ENCODE peak calls at places on chromosomes 1 and 21, in six cellular contexts. One of them, this sample, is unnamed.

GRCh38 chr1:163227126-163227525 is 24.4 kb upstream of the RGS5 start:
- DNase-seq in stimulated activated CD4-positive, alpha-beta T cell treated with anti-CD3 and anti-CD28 coated beads, Interleukin-2, amount 100 ng/mL, for 48 hours: no peak
- DNase-seq in fibroblast of lung: peak; percentile 7
- DNase-seq in activated T-cell treated with anti-CD3 and anti-CD28 coated beads, Interleukin-2, amount 50 U/mL, for 72 hours: no peak
- DNase-seq in EL: no peak
- DNase-seq in KG1: no peak
- DNase-seq in this sample: no peak

GRCh38 chr1:185483647-185484450 is 166.8 kb upstream of the IVNS1ABP start:
- DNase-seq in stimulated activated CD4-positive, alpha-beta T cell treated with anti-CD3 and anti-CD28 coated beads, Interleukin-2, amount 100 ng/mL, for 48 hours: no peak
- DNase-seq in fibroblast of lung: peak; percentile 43
- DNase-seq in activated T-cell treated with anti-CD3 and anti-CD28 coated beads, Interleukin-2, amount 50 U/mL, for 72 hours: no peak
- DNase-seq in EL: peak; percentile 74
- DNase-seq in KG1: no peak
- DNase-seq in this sample: peak; percentile 53

GRCh38 chr1:58573705-58574591 is 3.1 kb downstream of the TACSTD2 start:
- DNase-seq in stimulated activated CD4-positive, alpha-beta T cell treated with anti-CD3 and anti-CD28 coated beads, Interleukin-2, amount 100 ng/mL, for 48 hours: no peak
- DNase-seq in fibroblast of lung: no peak
- DNase-seq in activated T-cell treated with anti-CD3 and anti-CD28 coated beads, Interleukin-2, amount 50 U/mL, for 72 hours: peak; percentile 70
- DNase-seq in EL: no peak
- DNase-seq in KG1: no peak
- DNase-seq in this sample: no peak

GRCh38 chr1:168095476-168095875 is 41.3 kb downstream of the GPR161 start:
- DNase-seq in stimulated activated CD4-positive, alpha-beta T cell treated with anti-CD3 and anti-CD28 coated beads, Interleukin-2, amount 100 ng/mL, for 48 hours: no peak
- DNase-seq in fibroblast of lung: no peak
- DNase-seq in activated T-cell treated with anti-CD3 and anti-CD28 coated beads, Interleukin-2, amount 50 U/mL, for 72 hours: no peak
- DNase-seq in EL: no peak
- DNase-seq in KG1: no peak
- DNase-seq in this sample: no peak

GRCh38 chr1:32925360-32926142 is 24.4 kb upstream of the TMEM54 start:
- DNase-seq in stimulated activated CD4-positive, alpha-beta T cell treated with anti-CD3 and anti-CD28 coated beads, Interleukin-2, amount 100 ng/mL, for 48 hours: no peak
- DNase-seq in fibroblast of lung: peak; percentile 23
- DNase-seq in activated T-cell treated with anti-CD3 and anti-CD28 coated beads, Interleukin-2, amount 50 U/mL, for 72 hours: peak; percentile 39
- DNase-seq in EL: no peak
- DNase-seq in KG1: no peak
- DNase-seq in this sample: no peak

GRCh38 chr1:222301653-222302052 is 246.3 kb downstream of the HHIPL2 start:
- DNase-seq in stimulated activated CD4-positive, alpha-beta T cell treated with anti-CD3 and anti-CD28 coated beads, Interleukin-2, amount 100 ng/mL, for 48 hours: no peak
- DNase-seq in fibroblast of lung: no peak
- DNase-seq in activated T-cell treated with anti-CD3 and anti-CD28 coated beads, Interleukin-2, amount 50 U/mL, for 72 hours: no peak
- DNase-seq in EL: peak; percentile 39
- DNase-seq in KG1: no peak
- DNase-seq in this sample: no peak

GRCh38 chr1:207997486-207998268 is 86.8 kb upstream of the CD34 start:
- DNase-seq in stimulated activated CD4-positive, alpha-beta T cell treated with anti-CD3 and anti-CD28 coated beads, Interleukin-2, amount 100 ng/mL, for 48 hours: peak; percentile 47
- DNase-seq in fibroblast of lung: peak; percentile 75
- DNase-seq in activated T-cell treated with anti-CD3 and anti-CD28 coated beads, Interleukin-2, amount 50 U/mL, for 72 hours: peak; percentile 43
- DNase-seq in EL: peak; percentile 69
- DNase-seq in KG1: peak; percentile 5
- DNase-seq in this sample: peak; percentile 67

GRCh38 chr21:37787456-37787855 is 128.8 kb downstream of the KCNJ6 start:
- DNase-seq in stimulated activated CD4-positive, alpha-beta T cell treated with anti-CD3 and anti-CD28 coated beads, Interleukin-2, amount 100 ng/mL, for 48 hours: no peak
- DNase-seq in fibroblast of lung: peak; percentile 84
- DNase-seq in activated T-cell treated with anti-CD3 and anti-CD28 coated beads, Interleukin-2, amount 50 U/mL, for 72 hours: no peak
- DNase-seq in EL: peak; percentile 94
- DNase-seq in KG1: no peak
- DNase-seq in this sample: peak; percentile 39

GRCh38 chr1:202627841-202628565 is 82.3 kb downstream of the SYT2 start:
- DNase-seq in stimulated activated CD4-positive, alpha-beta T cell treated with anti-CD3 and anti-CD28 coated beads, Interleukin-2, amount 100 ng/mL, for 48 hours: no peak
- DNase-seq in fibroblast of lung: no peak
- DNase-seq in activated T-cell treated with anti-CD3 and anti-CD28 coated beads, Interleukin-2, amount 50 U/mL, for 72 hours: no peak
- DNase-seq in EL: no peak
- DNase-seq in KG1: no peak
- DNase-seq in this sample: no peak

GRCh38 chr1:175742790-175743459 is 470 bp downstream of the TNR start:
- DNase-seq in stimulated activated CD4-positive, alpha-beta T cell treated with anti-CD3 and anti-CD28 coated beads, Interleukin-2, amount 100 ng/mL, for 48 hours: no peak
- DNase-seq in fibroblast of lung: peak; percentile 15
- DNase-seq in activated T-cell treated with anti-CD3 and anti-CD28 coated beads, Interleukin-2, amount 50 U/mL, for 72 hours: no peak
- DNase-seq in EL: peak; percentile 6
- DNase-seq in KG1: no peak
- DNase-seq in this sample: no peak

GRCh38 chr1:150161747-150162581 is 12.2 kb downstream of the PLEKHO1 start:
- DNase-seq in stimulated activated CD4-positive, alpha-beta T cell treated with anti-CD3 and anti-CD28 coated beads, Interleukin-2, amount 100 ng/mL, for 48 hours: no peak
- DNase-seq in fibroblast of lung: no peak
- DNase-seq in activated T-cell treated with anti-CD3 and anti-CD28 coated beads, Interleukin-2, amount 50 U/mL, for 72 hours: no peak
- DNase-seq in EL: peak; percentile 41
- DNase-seq in KG1: no peak
- DNase-seq in this sample: no peak

GRCh38 chr1:97277891-97278662 is 556.5 kb downstream of the PTBP2 start:
- DNase-seq in stimulated activated CD4-positive, alpha-beta T cell treated with anti-CD3 and anti-CD28 coated beads, Interleukin-2, amount 100 ng/mL, for 48 hours: no peak
- DNase-seq in fibroblast of lung: peak; percentile 81
- DNase-seq in activated T-cell treated with anti-CD3 and anti-CD28 coated beads, Interleukin-2, amount 50 U/mL, for 72 hours: no peak
- DNase-seq in EL: peak; percentile 70
- DNase-seq in KG1: no peak
- DNase-seq in this sample: peak; percentile 61

GRCh38 chr1:246284021-246284420 is 223.1 kb downstream of the SMYD3 start:
- DNase-seq in stimulated activated CD4-positive, alpha-beta T cell treated with anti-CD3 and anti-CD28 coated beads, Interleukin-2, amount 100 ng/mL, for 48 hours: no peak
- DNase-seq in fibroblast of lung: peak; percentile 69
- DNase-seq in activated T-cell treated with anti-CD3 and anti-CD28 coated beads, Interleukin-2, amount 50 U/mL, for 72 hours: no peak
- DNase-seq in EL: no peak
- DNase-seq in KG1: no peak
- DNase-seq in this sample: no peak

GRCh38 chr1:205365945-205366463 is 9.3 kb upstream of the KLHDC8A start:
- DNase-seq in stimulated activated CD4-positive, alpha-beta T cell treated with anti-CD3 and anti-CD28 coated beads, Interleukin-2, amount 100 ng/mL, for 48 hours: no peak
- DNase-seq in fibroblast of lung: no peak
- DNase-seq in activated T-cell treated with anti-CD3 and anti-CD28 coated beads, Interleukin-2, amount 50 U/mL, for 72 hours: no peak
- DNase-seq in EL: no peak
- DNase-seq in KG1: no peak
- DNase-seq in this sample: no peak

GRCh38 chr1:214464303-214465287 is 86.8 kb downstream of the PTPN14 start:
- DNase-seq in stimulated activated CD4-positive, alpha-beta T cell treated with anti-CD3 and anti-CD28 coated beads, Interleukin-2, amount 100 ng/mL, for 48 hours: no peak
- DNase-seq in fibroblast of lung: no peak
- DNase-seq in activated T-cell treated with anti-CD3 and anti-CD28 coated beads, Interleukin-2, amount 50 U/mL, for 72 hours: no peak
- DNase-seq in EL: no peak
- DNase-seq in KG1: no peak
- DNase-seq in this sample: no peak

GRCh38 chr1:24702511-24703293 is 42.5 kb upstream of the CLIC4 start:
- DNase-seq in stimulated activated CD4-positive, alpha-beta T cell treated with anti-CD3 and anti-CD28 coated beads, Interleukin-2, amount 100 ng/mL, for 48 hours: no peak
- DNase-seq in fibroblast of lung: peak; percentile 70
- DNase-seq in activated T-cell treated with anti-CD3 and anti-CD28 coated beads, Interleukin-2, amount 50 U/mL, for 72 hours: no peak
- DNase-seq in EL: peak; percentile 61
- DNase-seq in KG1: no peak
- DNase-seq in this sample: no peak

GRCh38 chr1:25487628-25488027 is 55.8 kb upstream of the LDLRAP1 start:
- DNase-seq in stimulated activated CD4-positive, alpha-beta T cell treated with anti-CD3 and anti-CD28 coated beads, Interleukin-2, amount 100 ng/mL, for 48 hours: peak; percentile 30
- DNase-seq in fibroblast of lung: no peak
- DNase-seq in activated T-cell treated with anti-CD3 and anti-CD28 coated beads, Interleukin-2, amount 50 U/mL, for 72 hours: peak; percentile 26
- DNase-seq in EL: no peak
- DNase-seq in KG1: no peak
- DNase-seq in this sample: no peak

GRCh38 chr1:89692601-89693503 is 59.9 kb downstream of the LRRC8C start:
- DNase-seq in stimulated activated CD4-positive, alpha-beta T cell treated with anti-CD3 and anti-CD28 coated beads, Interleukin-2, amount 100 ng/mL, for 48 hours: no peak
- DNase-seq in fibroblast of lung: no peak
- DNase-seq in activated T-cell treated with anti-CD3 and anti-CD28 coated beads, Interleukin-2, amount 50 U/mL, for 72 hours: no peak
- DNase-seq in EL: no peak
- DNase-seq in KG1: no peak
- DNase-seq in this sample: no peak

GRCh38 chr1:156740679-156741612 is at the start of gene MRPL24:
- DNase-seq in stimulated activated CD4-positive, alpha-beta T cell treated with anti-CD3 and anti-CD28 coated beads, Interleukin-2, amount 100 ng/mL, for 48 hours: peak; percentile 87
- DNase-seq in fibroblast of lung: peak; percentile 99
- DNase-seq in activated T-cell treated with anti-CD3 and anti-CD28 coated beads, Interleukin-2, amount 50 U/mL, for 72 hours: peak; percentile 95
- DNase-seq in EL: peak; percentile 100
- DNase-seq in KG1: peak; percentile 95
- DNase-seq in this sample: peak; percentile 99

GRCh38 chr1:16443975-16444745 is 3.6 kb downstream of the NECAP2 start:
- DNase-seq in stimulated activated CD4-positive, alpha-beta T cell treated with anti-CD3 and anti-CD28 coated beads, Interleukin-2, amount 100 ng/mL, for 48 hours: no peak
- DNase-seq in fibroblast of lung: no peak
- DNase-seq in activated T-cell treated with anti-CD3 and anti-CD28 coated beads, Interleukin-2, amount 50 U/mL, for 72 hours: no peak
- DNase-seq in EL: no peak
- DNase-seq in KG1: no peak
- DNase-seq in this sample: no peak

GRCh38 chr1:234737915-234738314 is 127.9 kb upstream of the IRF2BP2 start:
- DNase-seq in stimulated activated CD4-positive, alpha-beta T cell treated with anti-CD3 and anti-CD28 coated beads, Interleukin-2, amount 100 ng/mL, for 48 hours: no peak
- DNase-seq in fibroblast of lung: no peak
- DNase-seq in activated T-cell treated with anti-CD3 and anti-CD28 coated beads, Interleukin-2, amount 50 U/mL, for 72 hours: no peak
- DNase-seq in EL: no peak
- DNase-seq in KG1: no peak
- DNase-seq in this sample: no peak

GRCh38 chr1:33443705-33444180 is 12.8 kb upstream of the PHC2 start:
- DNase-seq in stimulated activated CD4-positive, alpha-beta T cell treated with anti-CD3 and anti-CD28 coated beads, Interleukin-2, amount 100 ng/mL, for 48 hours: no peak
- DNase-seq in fibroblast of lung: peak; percentile 31
- DNase-seq in activated T-cell treated with anti-CD3 and anti-CD28 coated beads, Interleukin-2, amount 50 U/mL, for 72 hours: no peak
- DNase-seq in EL: no peak
- DNase-seq in KG1: no peak
- DNase-seq in this sample: no peak

GRCh38 chr1:205343431-205344009 is 13.2 kb downstream of the KLHDC8A start:
- DNase-seq in stimulated activated CD4-positive, alpha-beta T cell treated with anti-CD3 and anti-CD28 coated beads, Interleukin-2, amount 100 ng/mL, for 48 hours: peak; percentile 23
- DNase-seq in fibroblast of lung: no peak
- DNase-seq in activated T-cell treated with anti-CD3 and anti-CD28 coated beads, Interleukin-2, amount 50 U/mL, for 72 hours: no peak
- DNase-seq in EL: no peak
- DNase-seq in KG1: no peak
- DNase-seq in this sample: no peak

GRCh38 chr1:206128192-206128591 is 11.0 kb upstream of the AVPR1B start:
- DNase-seq in stimulated activated CD4-positive, alpha-beta T cell treated with anti-CD3 and anti-CD28 coated beads, Interleukin-2, amount 100 ng/mL, for 48 hours: no peak
- DNase-seq in fibroblast of lung: no peak
- DNase-seq in activated T-cell treated with anti-CD3 and anti-CD28 coated beads, Interleukin-2, amount 50 U/mL, for 72 hours: no peak
- DNase-seq in EL: peak; percentile 76
- DNase-seq in KG1: no peak
- DNase-seq in this sample: no peak

GRCh38 chr1:201053155-201053860 is 29.8 kb upstream of the KIF21B start:
- DNase-seq in stimulated activated CD4-positive, alpha-beta T cell treated with anti-CD3 and anti-CD28 coated beads, Interleukin-2, amount 100 ng/mL, for 48 hours: no peak
- DNase-seq in fibroblast of lung: no peak
- DNase-seq in activated T-cell treated with anti-CD3 and anti-CD28 coated beads, Interleukin-2, amount 50 U/mL, for 72 hours: no peak
- DNase-seq in EL: no peak
- DNase-seq in KG1: no peak
- DNase-seq in this sample: no peak

GRCh38 chr1:91091812-91092211 is 70.0 kb upstream of the ZNF644 start:
- DNase-seq in stimulated activated CD4-positive, alpha-beta T cell treated with anti-CD3 and anti-CD28 coated beads, Interleukin-2, amount 100 ng/mL, for 48 hours: no peak
- DNase-seq in fibroblast of lung: no peak
- DNase-seq in activated T-cell treated with anti-CD3 and anti-CD28 coated beads, Interleukin-2, amount 50 U/mL, for 72 hours: no peak
- DNase-seq in EL: peak; percentile 31
- DNase-seq in KG1: no peak
- DNase-seq in this sample: no peak

GRCh38 chr1:8540971-8541370 is 223.1 kb downstream of the SLC45A1 start:
- DNase-seq in stimulated activated CD4-positive, alpha-beta T cell treated with anti-CD3 and anti-CD28 coated beads, Interleukin-2, amount 100 ng/mL, for 48 hours: no peak
- DNase-seq in fibroblast of lung: no peak
- DNase-seq in activated T-cell treated with anti-CD3 and anti-CD28 coated beads, Interleukin-2, amount 50 U/mL, for 72 hours: no peak
- DNase-seq in EL: no peak
- DNase-seq in KG1: no peak
- DNase-seq in this sample: no peak

GRCh38 chr1:25469177-25469576 is 38.5 kb downstream of the MACO1 start:
- DNase-seq in stimulated activated CD4-positive, alpha-beta T cell treated with anti-CD3 and anti-CD28 coated beads, Interleukin-2, amount 100 ng/mL, for 48 hours: no peak
- DNase-seq in fibroblast of lung: peak; percentile 27
- DNase-seq in activated T-cell treated with anti-CD3 and anti-CD28 coated beads, Interleukin-2, amount 50 U/mL, for 72 hours: no peak
- DNase-seq in EL: peak; percentile 58
- DNase-seq in KG1: no peak
- DNase-seq in this sample: no peak

GRCh38 chr1:93079685-93080141 is 630 bp downstream of the MTF2 start:
- DNase-seq in stimulated activated CD4-positive, alpha-beta T cell treated with anti-CD3 and anti-CD28 coated beads, Interleukin-2, amount 100 ng/mL, for 48 hours: peak; percentile 4
- DNase-seq in fibroblast of lung: no peak
- DNase-seq in activated T-cell treated with anti-CD3 and anti-CD28 coated beads, Interleukin-2, amount 50 U/mL, for 72 hours: peak; percentile 28
- DNase-seq in EL: peak; percentile 36
- DNase-seq in KG1: peak; percentile 52
- DNase-seq in this sample: no peak

GRCh38 chr1:219782311-219782710 is 146.0 kb downstream of the SLC30A10 start:
- DNase-seq in stimulated activated CD4-positive, alpha-beta T cell treated with anti-CD3 and anti-CD28 coated beads, Interleukin-2, amount 100 ng/mL, for 48 hours: no peak
- DNase-seq in fibroblast of lung: no peak
- DNase-seq in activated T-cell treated with anti-CD3 and anti-CD28 coated beads, Interleukin-2, amount 50 U/mL, for 72 hours: no peak
- DNase-seq in EL: no peak
- DNase-seq in KG1: no peak
- DNase-seq in this sample: no peak

This sample was measured in fibroblast of the conjunctiva.